ENCODE peak calls at places on chromosomes 6 and 20, in nine cellular contexts. Q is GM20000; Y is WTC11; I is Caco-2; R is CD4-positive, alpha-beta T cell; V is WERI-Rb-1; M is CD8-positive, alpha-beta T cell; J is GM13977; K is endothelial cell. O is an unnamed sample.

GRCh38 chr20:57698191-57698866 is 11.5 kb downstream of the PMEPA1 start:
- DNase-seq in I (peak; percentile 85), Y (no peak), R (peak; percentile 20), M (peak; percentile 54), Q (no peak), V (no peak), J (no peak), K (no peak), O (no peak)

GRCh38 chr6:41239467-41240159 is 11.5 kb downstream of the TREML4 start:
- DNase-seq in M (no peak), R (no peak), K (peak; percentile 34), I (no peak), V (no peak), Q (no peak), J (no peak), Y (peak; percentile 61), O (no peak)

GRCh38 chr6:88868559-88868860 is 94.9 kb downstream of the RNGTT start:
- DNase-seq in R (no peak), Y (no peak), V (no peak), Q (no peak), K (no peak), M (no peak), J (no peak), I (no peak), O (no peak)

GRCh38 chr20:49677777-49678758 is 35.6 kb downstream of the B4GALT5 start:
- DNase-seq in Y (no peak), J (no peak), V (no peak), I (no peak), R (no peak), Q (no peak), M (no peak), K (no peak), O (no peak)

GRCh38 chr6:6623553-6623952 is 35.0 kb downstream of the LY86 start:
- DNase-seq in I (no peak), R (no peak), K (no peak), V (no peak), Q (no peak), M (no peak), Y (no peak), J (no peak), O (no peak)

GRCh38 chr6:43026365-43026764 is 4.9 kb downstream of the RRP36 start:
- DNase-seq in R (no peak), Y (no peak), V (no peak), K (no peak), M (no peak), J (no peak), I (no peak), Q (no peak), O (no peak)

GRCh38 chr6:43667245-43668150 is 20.1 kb downstream of the MRPS18A start:
- DNase-seq in M (peak; percentile 85), Q (peak; percentile 82), V (peak; percentile 95), J (peak; percentile 84), R (peak; percentile 82), K (peak; percentile 93), I (peak; percentile 84), Y (peak; percentile 88), O (peak; percentile 95)

GRCh38 chr6:33860706-33861474 is 57.1 kb upstream of the MLN start:
- DNase-seq in V (peak; percentile 86), K (peak; percentile 30), Y (no peak), I (no peak), R (peak; percentile 5), M (peak; percentile 16), Q (no peak), J (no peak), O (no peak)

GRCh38 chr6:133948472-133948871 is 4.6 kb upstream of the TBPL1 start:
- DNase-seq in J (no peak), I (no peak), Y (no peak), M (no peak), Q (no peak), R (no peak), V (no peak), K (no peak), O (no peak)

GRCh38 chr6:15907914-15908518 is 220.9 kb upstream of the MYLIP start:
- DNase-seq in V (no peak), R (no peak), Y (no peak), I (peak; percentile 84), J (no peak), K (no peak), Q (no peak), M (no peak), O (no peak)

GRCh38 chr6:163951326-163951725 is 536.8 kb downstream of the QKI start:
- DNase-seq in Q (no peak), V (no peak), I (no peak), J (no peak), K (no peak), M (no peak), R (no peak), Y (no peak), O (no peak)

GRCh38 chr6:66662196-66662595 is 955.2 kb upstream of the EYS start:
- DNase-seq in I (no peak), Q (no peak), V (no peak), K (no peak), M (no peak), R (no peak), Y (no peak), J (no peak), O (no peak)

GRCh38 chr6:142899101-142899760 is 45.7 kb downstream of the HIVEP2 start:
- DNase-seq in J (no peak), Y (no peak), M (no peak), R (no peak), V (no peak), I (no peak), K (no peak), Q (no peak), O (no peak)

GRCh38 chr6:156933201-156934053 is 156.2 kb downstream of the ARID1B start:
- DNase-seq in R (no peak), Q (no peak), V (peak; percentile 20), J (no peak), M (no peak), I (peak; percentile 51), K (no peak), Y (peak; percentile 31), O (peak; percentile 23)
- TF ChIP-seq CTCF in R (no peak), Q (no peak), V (peak; percentile 43), J (no peak), M (no peak), I (peak; percentile 30), K (no peak), Y (no peak), O (peak; percentile 34)

GRCh38 chr6:157770946-157771345 is 52.1 kb upstream of the SNX9 start:
- DNase-seq in J (no peak), V (no peak), K (no peak), M (no peak), Q (no peak), R (no peak), I (no peak), Y (no peak), O (no peak)

GRCh38 chr6:157772820-157773219 is 50.2 kb upstream of the SNX9 start:
- DNase-seq in J (no peak), K (no peak), M (no peak), R (no peak), Q (no peak), I (no peak), V (no peak), Y (no peak), O (no peak)

GRCh38 chr6:157775376-157775775 is 47.7 kb upstream of the SNX9 start:
- DNase-seq in M (no peak), J (no peak), K (no peak), Y (no peak), I (no peak), V (no peak), R (no peak), Q (no peak), O (no peak)

GRCh38 chr6:157774153-157775135 is 48.6 kb upstream of the SNX9 start:
- DNase-seq in Y (no peak), V (no peak), Q (peak; percentile 64), K (no peak), J (peak; percentile 49), R (no peak), M (no peak), I (no peak), O (no peak)

DNA sequence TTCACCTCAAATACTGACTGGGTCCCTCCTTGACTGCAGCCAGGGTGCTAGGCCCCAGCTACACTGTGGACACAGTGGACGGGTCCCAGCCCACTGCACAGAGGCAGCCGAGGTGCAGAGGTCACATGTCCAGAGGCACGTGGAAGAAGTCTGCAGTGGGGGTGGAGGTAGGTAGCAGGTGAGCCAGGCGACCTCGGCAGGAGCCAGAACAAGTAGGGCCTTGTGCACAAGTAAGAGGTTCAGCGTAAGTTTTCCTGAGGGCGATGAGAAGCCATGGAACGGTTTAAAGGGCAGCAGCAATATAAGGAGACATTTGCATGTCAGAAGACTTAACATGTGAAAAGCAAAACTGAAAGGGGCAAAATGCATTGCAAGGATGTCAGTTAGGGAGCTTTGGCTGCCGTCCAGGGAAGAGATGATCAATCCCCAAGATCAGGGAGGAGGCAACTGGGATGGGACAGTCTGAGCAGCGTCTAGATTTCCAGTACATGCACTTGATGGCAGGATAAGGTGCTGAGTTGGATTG is 49.7 kb upstream of the SNX9 start:
- DNase-seq in I (no peak), Y (no peak), M (no peak), K (no peak), R (no peak), V (no peak), Q (no peak), J (no peak), O (no peak)
- TF ChIP-seq CTCF in I (no peak), Y (no peak), M (no peak), K (no peak), R (no peak), V (no peak), Q (no peak), J (no peak), O (no peak)

DNA sequence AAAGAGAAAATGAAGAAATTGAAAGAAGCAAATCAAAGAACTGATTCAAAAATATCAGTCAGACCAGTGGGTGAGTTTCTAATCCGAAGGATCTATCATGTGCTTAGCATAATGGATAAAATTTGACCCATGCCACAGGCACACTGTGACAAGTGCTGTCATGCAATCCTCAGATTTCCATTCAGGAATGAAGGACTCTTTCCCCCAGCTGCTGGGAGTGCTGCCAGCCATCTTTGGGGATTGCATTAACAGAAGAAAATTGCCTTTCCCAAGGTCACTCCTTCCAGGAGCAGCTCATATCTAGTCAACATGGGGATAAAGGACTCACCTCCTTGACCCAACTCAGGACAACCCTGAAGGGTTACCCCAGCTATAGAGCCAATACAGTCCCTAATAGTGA is 316.7 kb upstream of the TBX18 start:
- DNase-seq in J (no peak), R (no peak), Q (no peak), Y (no peak), V (no peak), I (no peak), M (no peak), K (no peak), O (no peak)
- TF ChIP-seq CTCF in J (no peak), R (no peak), Q (no peak), Y (no peak), V (no peak), I (no peak), M (no peak), K (no peak), O (no peak)

DNA sequence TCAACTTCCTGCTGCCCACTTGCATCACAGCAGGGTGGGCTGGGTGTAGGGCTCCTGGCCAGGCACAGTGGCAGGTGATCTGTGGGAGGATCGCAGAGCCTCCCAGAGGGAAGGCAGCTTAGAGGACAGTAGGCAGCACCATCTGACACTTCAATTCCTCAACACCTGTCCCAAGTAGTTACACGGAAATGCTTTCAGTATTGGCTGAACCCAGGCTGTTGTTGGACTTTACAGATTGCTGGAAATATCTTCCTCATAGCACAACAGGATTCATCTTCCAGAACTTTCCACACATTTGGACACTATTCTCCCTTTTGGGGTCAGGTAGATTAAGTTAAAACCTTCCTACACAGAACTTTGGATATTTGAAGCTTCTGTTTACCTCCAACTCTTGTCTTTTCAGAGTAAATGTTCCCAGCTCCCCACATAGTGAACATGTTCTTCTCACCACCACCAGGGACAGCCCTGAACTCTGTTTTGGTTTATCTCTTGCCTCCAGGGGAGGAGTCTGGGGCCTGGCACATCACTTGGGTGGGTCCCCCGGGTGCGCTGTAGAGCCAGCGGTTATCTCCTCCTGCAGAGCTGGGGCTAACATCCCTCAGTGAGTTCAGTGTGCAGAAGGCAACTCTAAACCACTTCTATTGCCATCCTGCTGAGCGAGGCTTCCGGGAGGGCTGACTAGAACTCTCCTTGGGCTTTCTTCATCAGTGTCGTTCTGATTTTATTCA is 3.5 kb upstream of the SLC22A2 start:
- DNase-seq in Y (no peak), R (no peak), K (no peak), J (no peak), V (no peak), M (no peak), I (no peak), Q (no peak), O (no peak)
- TF ChIP-seq CTCF in Y (no peak), R (no peak), K (no peak), J (no peak), V (no peak), M (no peak), I (peak; percentile 22), Q (no peak), O (peak; percentile 38)

O was measured in neural crest cell.